ENCODE peak calls at places on chromosomes 7 and 10, in nine cellular contexts. T is uterus, S is lower leg skin, Q is glutamatergic neuron, P is epithelial cell of esophagus, C is endothelial cell, A is tibial artery, N is cardiac fibroblast, Z is foreskin keratinocyte. E is an unnamed sample.

GRCh38 chr7:129497156-129497555 is 5.2 kb upstream of the SMKR1 start:
- DNase-seq in T (no peak), S (peak), Q (no peak), P (no peak), C (no peak), A (no peak), N (no peak), Z (no peak), E (no peak)

GRCh38 chr10:23190872-23191763 is 994 bp upstream of the PTF1A start:
- DNase-seq in T (no peak), S (no peak), Q (no peak), P (no peak), C (no peak), A (no peak), N (no peak), Z (no peak), E (no peak)

GRCh38 chr7:158367634-158367982 is 220.0 kb downstream of the PTPRN2 start:
- DNase-seq in T (no peak), S (no peak), Q (no peak), P (no peak), C (no peak), A (no peak), N (no peak), Z (no peak), E (no peak)

GRCh38 chr10:93471110-93471651 is 11.0 kb downstream of the MYOF start:
- DNase-seq in T (peak), S (peak), Q (no peak), P (peak), C (no peak), A (no peak), N (peak), Z (peak), E (peak)

GRCh38 chr10:75617485-75618155 is 186.2 kb downstream of the LRMDA start:
- DNase-seq in T (no peak), S (no peak), Q (no peak), P (no peak), C (no peak), A (peak), N (peak), Z (no peak), E (no peak)

GRCh38 chr7:13829914-13830603 is 159.4 kb downstream of the ETV1 start:
- DNase-seq in T (no peak), S (no peak), Q (no peak), P (peak), C (no peak), A (no peak), N (peak), Z (peak), E (peak)

GRCh38 chr10:112246-112645 is 23.0 kb upstream of the ZMYND11 start:
- DNase-seq in T (no peak), S (no peak), Q (no peak), P (peak), C (no peak), A (no peak), N (no peak), Z (peak), E (peak)

GRCh38 chr7:38704041-38704547 is 72.9 kb upstream of the AMPH start:
- DNase-seq in T (no peak), S (no peak), Q (no peak), P (no peak), C (no peak), A (no peak), N (peak), Z (no peak), E (peak)

GRCh38 chr7:136870799-136871487 is 2.5 kb downstream of the CHRM2 start:
- DNase-seq in T (no peak), S (no peak), Q (peak), P (no peak), C (peak), A (no peak), N (no peak), Z (no peak), E (no peak)

GRCh38 chr7:155512246-155512887 is 34.0 kb downstream of the CNPY1 start:
- DNase-seq in T (no peak), S (no peak), Q (no peak), P (no peak), C (no peak), A (no peak), N (no peak), Z (no peak), E (no peak)

GRCh38 chr7:537911-538634 is 18.4 kb upstream of the PDGFA start:
- DNase-seq in T (peak), S (no peak), Q (no peak), P (peak), C (no peak), A (no peak), N (peak), Z (peak), E (peak)

GRCh38 chr7:151662291-151662690 is 142.6 kb upstream of the RHEB start:
- DNase-seq in T (no peak), S (peak), Q (no peak), P (no peak), C (no peak), A (no peak), N (no peak), Z (no peak), E (no peak)

GRCh38 chr7:150397376-150398107 is 18.4 kb downstream of the ZNF775 start:
- DNase-seq in T (no peak), S (no peak), Q (no peak), P (no peak), C (no peak), A (no peak), N (no peak), Z (no peak), E (no peak)

GRCh38 chr10:110919349-110919931 is at the start of gene SHOC2:
- DNase-seq in T (peak), S (peak), Q (peak), P (peak), C (peak), A (peak), N (no peak), Z (no peak), E (no peak)

GRCh38 chr10:97724341-97724941 is 10.9 kb downstream of the MARVELD1 start:
- DNase-seq in T (peak), S (no peak), Q (no peak), P (peak), C (no peak), A (no peak), N (peak), Z (no peak), E (peak)

GRCh38 chr7:157617401-157617800 is 280.6 kb downstream of the DNAJB6 start:
- DNase-seq in T (no peak), S (peak), Q (no peak), P (no peak), C (no peak), A (no peak), N (no peak), Z (no peak), E (no peak)

GRCh38 chr10:118950190-118950658 is 79.3 kb upstream of the NANOS1 start:
- DNase-seq in T (no peak), S (no peak), Q (no peak), P (peak), C (no peak), A (no peak), N (peak), Z (no peak), E (peak)

GRCh38 chr7:132177708-132178392 is 398.4 kb downstream of the PLXNA4 start:
- DNase-seq in T (no peak), S (no peak), Q (no peak), P (no peak), C (no peak), A (no peak), N (no peak), Z (peak), E (peak)

GRCh38 chr7:92244803-92245486 is 769 bp downstream of the KRIT1 start:
- DNase-seq in T (no peak), S (no peak), Q (no peak), P (no peak), C (no peak), A (no peak), N (peak), Z (no peak), E (no peak)

GRCh38 chr10:70738425-70739121 is 46.6 kb downstream of the TBATA start:
- DNase-seq in T (no peak), S (no peak), Q (no peak), P (no peak), C (no peak), A (no peak), N (no peak), Z (no peak), E (no peak)
- TF ChIP-seq CTCF in T (no peak), S (no peak), Q (no peak), P (no peak), C (peak), A (no peak), N (peak), Z (no peak), E (no peak)

DNA sequence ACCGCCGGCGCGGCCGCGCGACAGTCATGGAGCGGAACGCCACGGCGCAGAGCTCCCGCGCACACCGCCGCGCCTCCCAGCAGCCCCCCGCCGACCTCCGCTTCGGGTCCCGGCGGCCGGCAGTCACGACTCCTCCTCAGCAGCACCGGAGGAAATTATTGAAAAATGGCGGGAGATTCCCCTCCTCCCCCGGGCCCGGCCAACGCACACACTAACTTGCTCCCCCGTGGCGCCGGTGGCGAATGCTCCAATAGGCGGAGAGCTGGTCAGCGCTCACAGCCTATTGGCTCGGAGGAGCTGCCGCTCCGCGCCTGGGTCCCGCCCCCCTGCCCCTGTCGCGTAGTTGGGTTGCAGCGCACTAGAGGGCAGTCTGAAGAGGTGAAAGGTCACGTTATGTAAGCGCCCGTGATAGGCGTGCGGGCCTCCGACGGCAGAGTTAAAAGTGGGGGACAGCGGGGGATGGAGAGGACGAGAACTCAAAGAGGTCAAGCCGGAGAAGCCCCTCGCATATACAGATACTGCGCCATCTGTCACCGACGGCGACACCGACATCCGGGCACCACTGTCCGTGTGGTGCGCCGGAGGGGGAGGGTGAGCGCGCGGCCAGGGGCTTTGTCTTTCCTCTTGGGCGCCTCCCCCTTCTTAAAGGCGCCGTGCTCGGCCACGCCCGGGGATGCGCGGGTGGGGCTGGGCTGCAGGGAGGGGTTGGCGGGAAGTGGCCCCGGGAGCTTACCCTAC is at the start of gene BAZ1B:
- DNase-seq in T (peak), S (peak), Q (peak), P (peak), C (peak), A (peak), N (peak), Z (peak), E (peak)
- TF ChIP-seq CTCF in T (peak), S (no peak), Q (no peak), P (no peak), C (no peak), A (no peak), N (peak), Z (no peak), E (peak)

GRCh38 chr10:48507933-48508830 is 96.7 kb downstream of the ARHGAP22 start:
- DNase-seq in T (no peak), S (peak), Q (no peak), P (no peak), C (no peak), A (peak), N (no peak), Z (no peak), E (no peak)

GRCh38 chr10:48504141-48504885 is 100.6 kb downstream of the ARHGAP22 start:
- DNase-seq in T (no peak), S (peak), Q (no peak), P (no peak), C (no peak), A (no peak), N (no peak), Z (no peak), E (no peak)

GRCh38 chr10:48505394-48506112 is 99.3 kb downstream of the ARHGAP22 start:
- DNase-seq in T (no peak), S (peak), Q (no peak), P (no peak), C (no peak), A (no peak), N (no peak), Z (no peak), E (no peak)

GRCh38 chr10:48507494-48507893 is 97.4 kb downstream of the ARHGAP22 start:
- DNase-seq in T (no peak), S (peak), Q (no peak), P (no peak), C (no peak), A (no peak), N (no peak), Z (no peak), E (no peak)

GRCh38 chr10:48506147-48506917 is 98.5 kb downstream of the ARHGAP22 start:
- DNase-seq in T (no peak), S (peak), Q (no peak), P (peak), C (no peak), A (no peak), N (peak), Z (no peak), E (peak)
- TF ChIP-seq CTCF in T (no peak), S (no peak), Q (no peak), P (peak), C (no peak), A (no peak), N (peak), Z (peak), E (peak)

DNA sequence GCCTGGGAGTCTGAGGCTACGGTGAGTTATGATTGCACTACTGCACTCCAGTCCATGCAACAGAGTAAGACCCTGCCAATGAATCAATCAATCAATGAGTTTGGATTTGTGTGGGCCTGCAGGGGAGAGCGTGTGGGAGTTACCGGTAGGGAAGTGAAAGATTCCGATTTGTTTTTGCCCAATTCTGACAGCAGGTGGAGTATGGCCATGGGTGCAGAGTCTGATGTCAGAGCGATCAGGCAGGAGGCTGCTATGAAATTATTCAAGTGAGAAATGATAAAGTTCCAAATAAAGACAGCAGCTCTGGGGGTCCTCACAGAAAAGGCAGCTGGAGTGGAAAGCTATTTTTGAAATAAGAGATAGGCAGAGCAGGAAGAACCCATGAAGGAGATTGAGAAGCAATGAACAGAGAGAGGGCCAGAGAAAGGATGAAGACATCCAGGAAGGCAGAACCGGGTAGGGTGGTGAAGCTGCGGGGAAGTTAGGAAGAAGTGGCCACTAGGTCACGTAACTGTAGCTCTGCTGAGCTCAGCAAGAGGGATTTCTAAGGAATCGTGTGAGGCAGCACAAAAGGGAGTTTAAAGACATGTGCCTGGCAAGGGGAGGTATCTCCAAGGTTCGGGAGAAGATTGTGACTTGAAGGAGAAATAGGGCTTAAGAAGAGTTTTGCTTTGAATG is 93.7 kb upstream of the NMT2 start:
- DNase-seq in T (no peak), S (no peak), Q (no peak), P (peak), C (no peak), A (no peak), N (peak), Z (no peak), E (peak)
- TF ChIP-seq CTCF in T (peak), S (no peak), Q (peak), P (peak), C (no peak), A (peak), N (peak), Z (peak), E (peak)

DNA sequence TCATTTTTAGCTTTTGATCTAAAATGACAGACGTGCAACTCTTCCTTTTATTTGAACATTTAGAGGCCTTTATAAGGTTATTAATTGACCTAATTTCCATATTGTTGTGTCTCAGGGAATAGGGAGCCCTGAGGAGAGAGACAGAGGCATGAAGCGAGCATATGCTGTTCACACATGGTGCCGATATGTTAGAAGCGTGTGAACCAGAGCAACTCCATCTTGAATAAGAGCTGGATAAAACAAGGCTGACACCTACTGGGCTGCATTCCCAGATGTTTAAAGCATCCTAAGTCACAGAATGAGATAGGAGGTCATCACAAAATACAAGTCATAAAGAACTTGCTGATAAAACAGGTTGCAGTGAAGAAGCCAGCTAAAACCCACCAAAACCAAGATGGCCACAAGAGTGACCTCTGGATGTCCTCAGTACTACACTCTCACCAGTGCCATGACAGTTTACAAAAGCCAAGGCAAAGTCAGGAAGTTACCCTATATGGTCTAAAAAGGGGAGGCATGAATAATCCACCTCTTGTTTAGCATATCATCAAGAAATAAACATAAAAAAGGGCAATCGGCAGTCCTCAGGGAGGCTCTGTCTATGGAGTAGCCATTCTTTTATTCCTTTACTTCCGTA is 80.1 kb downstream of the SEC61G start:
- DNase-seq in T (no peak), S (no peak), Q (no peak), P (peak), C (no peak), A (no peak), N (peak), Z (no peak), E (peak)
- TF ChIP-seq CTCF in T (no peak), S (no peak), Q (no peak), P (peak), C (no peak), A (no peak), N (no peak), Z (peak), E (no peak)

DNA sequence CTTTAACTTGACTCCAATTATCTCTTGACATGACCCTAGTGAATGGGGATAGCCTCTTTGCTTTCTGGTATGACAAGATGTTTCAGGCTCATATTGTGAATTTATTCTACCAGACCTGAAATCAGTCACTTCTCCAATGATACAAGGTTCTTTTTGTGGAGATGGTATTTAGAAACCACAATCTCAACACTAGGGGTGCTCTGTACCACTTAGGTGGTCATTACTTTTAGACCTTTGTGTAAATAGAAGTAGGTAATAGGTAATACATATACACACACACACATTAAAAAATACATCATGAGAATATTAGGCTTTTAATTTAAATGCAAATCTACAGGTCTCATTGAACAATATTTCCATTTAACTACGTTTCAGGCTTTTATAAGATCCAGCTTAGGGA is 199.0 kb upstream of the RHOBTB1 start:
- DNase-seq in T (no peak), S (no peak), Q (no peak), P (no peak), C (no peak), A (no peak), N (no peak), Z (no peak), E (no peak)
- TF ChIP-seq CTCF in T (no peak), S (no peak), Q (no peak), P (no peak), C (no peak), A (no peak), N (no peak), Z (peak), E (no peak)

GRCh38 chr10:69124558-69125121 is 662 bp downstream of the VPS26A start:
- DNase-seq in T (peak), S (peak), Q (peak), P (peak), C (peak), A (peak), N (peak), Z (peak), E (peak)

GRCh38 chr10:69123306-69123746 is 652 bp upstream of the VPS26A start:
- DNase-seq in T (no peak), S (no peak), Q (peak), P (peak), C (peak), A (no peak), N (peak), Z (no peak), E (peak)

GRCh38 chr10:69119896-69120295 is 4.1 kb upstream of the VPS26A start:
- DNase-seq in T (no peak), S (no peak), Q (no peak), P (peak), C (no peak), A (no peak), N (no peak), Z (no peak), E (peak)

GRCh38 chr10:69125554-69125953 is 1.6 kb downstream of the VPS26A start:
- DNase-seq in T (no peak), S (no peak), Q (no peak), P (no peak), C (no peak), A (no peak), N (no peak), Z (no peak), E (no peak)

DNA sequence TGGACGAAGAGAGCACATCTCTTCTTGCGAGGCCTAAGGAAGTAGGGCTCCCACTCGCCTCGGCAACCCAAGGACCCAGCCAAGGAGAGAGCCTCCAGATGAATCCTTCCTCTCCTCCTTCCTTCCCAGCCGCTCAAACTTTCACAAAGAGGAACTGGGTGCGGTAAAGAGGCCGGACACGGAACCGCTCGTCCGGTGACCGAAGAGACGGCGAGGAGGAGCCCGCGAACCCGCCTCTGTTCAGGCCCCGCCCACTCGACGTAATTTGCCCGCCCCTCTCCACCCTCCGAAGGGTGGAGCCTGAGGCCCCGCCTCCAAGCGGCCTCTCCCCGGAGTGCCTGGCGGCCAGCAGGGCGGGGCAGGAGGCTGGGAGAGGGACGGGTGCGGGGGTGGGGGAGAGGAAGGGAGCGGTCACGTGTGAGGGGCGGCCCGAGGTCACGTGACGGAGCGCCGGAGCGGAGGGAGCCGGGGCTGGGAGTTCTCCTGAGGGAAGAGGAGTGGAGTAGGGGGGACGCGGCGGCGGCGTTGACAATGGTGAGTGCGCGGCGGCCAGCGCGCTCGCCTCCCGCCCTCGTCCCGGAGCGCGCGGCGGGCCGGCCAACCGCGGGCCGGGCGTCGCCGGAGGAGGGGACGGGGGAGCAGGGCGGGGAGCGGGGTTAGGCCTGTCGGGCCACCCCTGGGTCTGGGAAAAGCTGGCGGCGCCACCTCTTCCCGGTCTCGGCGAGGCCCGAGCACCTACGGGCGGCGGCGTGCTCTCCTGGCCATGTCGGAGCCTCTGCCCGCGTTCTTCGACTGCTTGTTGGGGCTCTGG is at the start of gene VPS26A:
- DNase-seq in T (peak), S (peak), Q (peak), P (peak), C (peak), A (peak), N (peak), Z (peak), E (peak)
- TF ChIP-seq CTCF in T (peak), S (no peak), Q (peak), P (no peak), C (no peak), A (no peak), N (no peak), Z (peak), E (peak)

GRCh38 chr7:101950450-101951119 is 133.2 kb downstream of the CUX1 start:
- DNase-seq in T (no peak), S (no peak), Q (no peak), P (no peak), C (no peak), A (no peak), N (peak), Z (no peak), E (no peak)
- TF ChIP-seq CTCF in T (no peak), S (no peak), Q (peak), P (no peak), C (no peak), A (no peak), N (peak), Z (peak), E (no peak)

E was measured in bronchial epithelial cell.